ENCODE peak calls at places on chromosomes 12 and 14, in ten cellular contexts. B is astrocyte of the cerebellum, X is mammary epithelial cell, D is bronchial epithelial cell, Z is cardiac muscle cell, E is transverse colon, G is fibroblast of lung, R is AG04450, S is GM23338, M is A549. V is an unnamed sample.

GRCh38 chr12:33427071-33427470 is 12.5 kb downstream of the SYT10 start:
- DNase-seq in B (no peak), X (peak; percentile 45), D (peak; percentile 33), Z (peak; percentile 53), E (no peak), G (no peak), R (no peak), S (peak; percentile 80), M (peak; percentile 53), V (no peak)

GRCh38 chr14:69092840-69093422 is 60.0 kb downstream of the DCAF5 start:
- DNase-seq in B (no peak), X (no peak), D (no peak), Z (no peak), E (no peak), G (no peak), R (no peak), S (no peak), M (no peak), V (no peak)

GRCh38 chr12:95118138-95118787 is 44.8 kb upstream of the NR2C1 start:
- DNase-seq in B (peak; percentile 63), X (peak; percentile 93), D (peak; percentile 97), Z (peak; percentile 18), E (no peak), G (peak; percentile 72), R (peak; percentile 61), S (no peak), M (peak; percentile 80), V (no peak)

GRCh38 chr12:21695896-21696295 is 38.3 kb upstream of the LDHB start:
- DNase-seq in B (no peak), X (no peak), D (no peak), Z (no peak), E (no peak), G (no peak), R (no peak), S (no peak), M (no peak), V (no peak)

GRCh38 chr14:69741055-69741454 is 25.9 kb upstream of the SRSF5 start:
- DNase-seq in B (no peak), X (peak; percentile 53), D (peak; percentile 82), Z (no peak), E (no peak), G (no peak), R (no peak), S (no peak), M (no peak), V (no peak)

GRCh38 chr14:90782892-90783291 is 33.3 kb downstream of the TTC7B start:
- DNase-seq in B (no peak), X (no peak), D (no peak), Z (no peak), E (no peak), G (no peak), R (no peak), S (no peak), M (no peak), V (no peak)

GRCh38 chr14:51498411-51499227 is 153.1 kb upstream of the FRMD6 start:
- DNase-seq in B (no peak), X (peak; percentile 94), D (no peak), Z (no peak), E (no peak), G (no peak), R (no peak), S (no peak), M (no peak), V (no peak)

GRCh38 chr14:105168496-105168978 is at the start of gene JAG2:
- DNase-seq in B (no peak), X (peak; percentile 68), D (peak; percentile 55), Z (peak; percentile 78), E (peak; percentile 57), G (no peak), R (no peak), S (peak; percentile 77), M (peak; percentile 79), V (peak; percentile 67)

GRCh38 chr12:112887542-112887941 is 19.2 kb upstream of the OAS1 start:
- DNase-seq in B (no peak), X (no peak), D (no peak), Z (no peak), E (no peak), G (no peak), R (no peak), S (no peak), M (no peak), V (no peak)

GRCh38 chr14:104577457-104578301 is 1.9 kb upstream of the C14orf180 start:
- DNase-seq in B (no peak), X (no peak), D (no peak), Z (no peak), E (peak; percentile 65), G (no peak), R (no peak), S (no peak), M (no peak), V (no peak)

GRCh38 chr12:67981236-67982164 is 7.7 kb upstream of the IFNG-AS1 start:
- DNase-seq in B (peak; percentile 57), X (peak; percentile 87), D (peak; percentile 87), Z (no peak), E (no peak), G (peak; percentile 74), R (peak; percentile 41), S (no peak), M (peak; percentile 33), V (no peak)
- H3K4me3 ChIP-seq in B (no peak overlapping the region), X (no peak overlapping the region), D (no peak overlapping the region), Z (no peak overlapping the region), E (no peak overlapping the region), G (no peak overlapping the region), R (no peak overlapping the region), S (no peak overlapping the region), M (no peak overlapping the region), V (no peak overlapping the region)

DNA sequence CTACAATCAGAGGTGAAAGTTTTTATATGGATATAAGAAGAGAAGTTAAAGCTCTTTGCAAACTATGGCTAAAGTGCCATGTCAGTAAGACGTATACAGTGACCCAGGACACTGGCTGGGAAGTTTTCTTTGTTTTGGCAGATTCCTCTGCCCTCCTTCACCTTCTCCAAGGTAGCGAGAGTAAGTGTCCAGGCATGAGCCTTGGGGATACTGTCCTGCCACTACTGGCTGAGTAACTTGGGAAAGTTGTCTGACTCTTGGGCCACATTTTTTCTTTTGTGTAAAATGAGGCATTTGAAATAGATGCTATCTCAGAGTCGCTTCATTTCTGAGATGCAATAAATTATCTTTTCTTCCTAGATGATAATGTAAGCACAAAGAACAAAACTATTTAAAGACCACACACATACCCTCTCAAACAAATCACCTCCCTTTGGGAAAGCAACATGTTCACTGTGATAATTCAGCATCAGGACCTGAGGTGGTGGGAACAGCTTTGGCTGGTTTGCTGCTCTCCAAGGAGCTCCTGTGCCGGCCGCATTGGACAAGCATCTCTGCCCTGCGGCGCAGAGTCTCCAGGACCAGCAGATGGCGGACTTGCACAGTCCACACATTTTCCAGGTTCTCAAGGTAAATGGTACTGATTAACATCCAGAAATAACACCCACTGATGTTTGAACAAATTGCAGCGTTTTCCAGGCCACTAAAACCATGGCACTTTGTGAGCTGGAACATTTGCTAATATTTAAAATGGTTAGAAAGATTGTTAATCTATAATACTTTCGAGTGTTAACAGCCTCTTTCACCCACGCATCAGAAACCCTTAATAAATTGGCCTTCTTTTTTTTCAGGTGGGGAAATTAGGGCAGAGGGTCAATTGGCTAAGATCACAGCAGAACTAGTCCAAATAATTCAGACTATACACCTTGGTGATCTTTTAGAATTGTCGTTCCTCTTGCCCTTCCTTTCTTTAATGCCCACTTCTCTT is 106.2 kb downstream of the PTCSC3 start:
- DNase-seq in B (peak; percentile 73), X (peak; percentile 61), D (peak; percentile 65), Z (peak; percentile 77), E (peak; percentile 54), G (peak; percentile 66), R (peak; percentile 32), S (peak; percentile 86), M (peak; percentile 82), V (peak; percentile 24)
- TF ChIP-seq CTCF in B (peak; percentile 98), X (peak; percentile 91), D (peak; percentile 85), Z (peak; percentile 88), E (peak; percentile 56), G (peak; percentile 92), R (peak; percentile 92), S (peak; percentile 90), M (peak; percentile 91), V (peak; percentile 69)

GRCh38 chr12:127556487-127556886 is 710.5 kb upstream of the TMEM132C start:
- DNase-seq in B (no peak), X (no peak), D (no peak), Z (no peak), E (no peak), G (no peak), R (no peak), S (no peak), M (no peak), V (no peak)
- H3K4me3 ChIP-seq in B (no peak overlapping the region), X (no peak overlapping the region), D (no peak overlapping the region), Z (no peak overlapping the region), E (no peak overlapping the region), G (no peak overlapping the region), R (no peak overlapping the region), S (no peak overlapping the region), M (no peak overlapping the region), V (no peak overlapping the region)

GRCh38 chr12:98422809-98423208 is 92.6 kb upstream of the TMPO start:
- DNase-seq in B (no peak), X (peak; percentile 20), D (no peak), Z (peak; percentile 21), E (peak; percentile 75), G (no peak), R (no peak), S (peak; percentile 83), M (peak; percentile 54), V (no peak)
- TF ChIP-seq CTCF in B (no peak), X (peak; percentile 50), D (peak; percentile 55), Z (peak; percentile 37), E (peak; percentile 60), G (peak; percentile 30), R (peak; percentile 23), S (peak; percentile 67), M (peak; percentile 32), V (no peak)

DNA sequence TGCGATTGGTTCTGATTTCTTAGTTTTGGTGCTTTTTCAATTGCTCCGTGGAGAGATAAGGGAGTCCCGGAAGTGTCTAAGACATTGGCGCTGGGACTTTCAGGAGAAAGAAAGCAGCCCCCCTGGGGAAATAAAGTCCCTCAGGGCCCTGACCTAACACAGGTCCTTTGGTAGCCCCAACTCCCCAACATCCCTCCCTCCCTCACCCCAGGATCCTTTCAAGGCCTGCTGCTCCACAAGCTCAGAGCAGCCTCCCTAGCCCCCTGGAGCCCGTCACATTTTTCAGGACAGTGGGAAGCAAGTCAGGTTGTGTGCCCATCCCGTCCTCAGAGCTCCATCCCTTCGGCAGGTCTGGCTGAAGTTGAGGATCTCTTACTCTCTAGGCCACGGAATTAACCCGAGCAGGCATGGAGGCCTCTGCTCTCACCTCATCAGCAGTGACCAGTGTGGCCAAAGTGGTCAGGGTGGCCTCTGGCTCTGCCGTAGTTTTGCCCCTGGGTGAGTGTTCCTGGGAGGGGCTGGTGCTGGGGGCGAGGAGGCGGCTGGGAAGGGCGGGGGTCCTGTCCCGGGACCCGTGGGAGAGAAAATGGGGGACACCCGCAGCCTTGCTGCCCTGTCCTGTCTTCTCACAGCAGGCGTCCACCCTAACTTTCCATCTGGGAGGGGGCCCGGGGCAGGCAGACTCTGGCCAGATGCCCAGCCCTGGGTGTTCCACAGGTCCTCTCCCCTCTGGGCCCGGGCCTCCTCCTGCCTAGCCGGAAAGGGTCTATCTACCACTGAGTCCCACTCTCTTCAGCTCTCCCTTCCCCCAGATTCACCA is 950 bp downstream of the IFI27 start:
- DNase-seq in B (no peak), X (no peak), D (no peak), Z (no peak), E (no peak), G (no peak), R (no peak), S (no peak), M (no peak), V (no peak)
- H3K4me3 ChIP-seq in B (no peak overlapping the region), X (no peak overlapping the region), D (no peak overlapping the region), Z (no peak overlapping the region), E (peak overlapping the region; percentile 56), G (no peak overlapping the region), R (no peak overlapping the region), S (no peak overlapping the region), M (no peak overlapping the region), V (peak overlapping the region; percentile 69)

GRCh38 chr12:3207858-3208257 is 130.7 kb downstream of the TSPAN9 start:
- DNase-seq in B (no peak), X (no peak), D (no peak), Z (peak; percentile 39), E (no peak), G (no peak), R (no peak), S (peak; percentile 88), M (peak; percentile 28), V (no peak)
- TF ChIP-seq CTCF in B (peak; percentile 34), X (peak; percentile 46), D (peak; percentile 42), Z (peak; percentile 17), E (no peak), G (peak; percentile 13), R (no peak), S (peak; percentile 84), M (no peak), V (peak; percentile 52)